ENCODE peak calls at places on chromosomes 6 and 20, in five cellular contexts. L, U, Q, S and X are unnamed samples. For H3K9me3, the result is how much of the 10 kb centered on the place peaks cover.

GRCh38 chr6:7721654-7722053 is 4.2 kb upstream of the BMP6 start:
- DNase-seq in L (no peak), U (no peak), Q (no peak), S (no peak), X (no peak)

GRCh38 chr20:36238760-36239159 is 2.5 kb downstream of the AAR2 start:
- DNase-seq in L (no peak), U (no peak), Q (no peak), S (no peak), X (no peak)

GRCh38 chr20:46939031-46939430 is 44.4 kb downstream of the EYA2 start:
- DNase-seq in L (no peak), U (no peak), Q (no peak), S (no peak), X (no peak)

GRCh38 chr20:6730929-6731328 is 36.6 kb upstream of the BMP2 start:
- DNase-seq in L (no peak), U (no peak), Q (no peak), S (no peak), X (no peak)

GRCh38 chr6:88455317-88455716 is 289.2 kb upstream of the CNR1 start:
- DNase-seq in L (no peak), U (no peak), Q (peak), S (no peak), X (peak)

GRCh38 chr6:30219244-30219643 is 6.0 kb upstream of the TRIM26 start:
- DNase-seq in L (peak), U (no peak), Q (no peak), S (peak), X (no peak)

GRCh38 chr6:109202409-109203264 is 107.3 kb downstream of the CEP57L1 start:
- DNase-seq in L (no peak), U (no peak), Q (no peak), S (no peak), X (no peak)

GRCh38 chr6:109456710-109457595 is 1.4 kb upstream of the MICAL1 start:
- DNase-seq in L (no peak), U (peak), Q (peak), S (peak), X (peak)

GRCh38 chr6:35083507-35083906 is 57.6 kb downstream of the TCP11 start:
- DNase-seq in L (no peak), U (no peak), Q (peak), S (peak), X (no peak)

GRCh38 chr6:5981274-5982026 is 25.3 kb downstream of the NRN1 start:
- DNase-seq in L (no peak), U (no peak), Q (no peak), S (no peak), X (no peak)

GRCh38 chr20:46022411-46023147 is 6.4 kb upstream of the SLC12A5 start:
- DNase-seq in L (peak), U (peak), Q (no peak), S (peak), X (peak)

GRCh38 chr6:12291785-12292604 is 1.8 kb downstream of the EDN1 start:
- DNase-seq in L (no peak), U (no peak), Q (no peak), S (peak), X (no peak)

GRCh38 chr6:56684342-56685101 is 41.8 kb upstream of the DST start:
- DNase-seq in L (no peak), U (no peak), Q (no peak), S (no peak), X (no peak)

GRCh38 chr6:14734416-14735340 is 511.2 kb upstream of the JARID2 start:
- DNase-seq in L (no peak), U (no peak), Q (no peak), S (no peak), X (no peak)

DNA sequence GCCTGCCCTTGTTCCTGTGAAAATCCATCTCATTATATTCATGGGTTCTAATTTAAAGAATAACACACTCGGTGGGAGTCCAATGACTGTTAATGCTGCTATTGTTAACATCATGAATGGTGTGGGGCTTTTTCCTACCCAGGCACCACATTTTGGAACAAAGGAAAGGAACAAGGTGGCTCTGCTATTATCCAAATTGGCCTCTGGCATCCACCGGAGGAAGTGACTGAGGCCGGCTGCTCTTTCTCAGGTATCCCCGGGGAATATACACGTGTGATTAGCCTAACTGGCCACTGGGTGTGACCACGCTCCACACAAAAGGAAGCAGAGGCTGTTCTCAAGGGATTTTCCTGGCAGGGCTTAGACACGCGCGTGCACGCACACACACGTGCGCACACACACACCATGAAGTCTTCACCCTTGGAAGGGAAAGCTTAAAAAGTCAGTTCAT is 601.2 kb upstream of the ARID1B start:
- DNase-seq in L (no peak), U (peak), Q (no peak), S (peak), X (peak)
- H3K4me3 ChIP-seq in L (no peak), U (no peak), Q (no peak), S (no peak), X (peak)

DNA sequence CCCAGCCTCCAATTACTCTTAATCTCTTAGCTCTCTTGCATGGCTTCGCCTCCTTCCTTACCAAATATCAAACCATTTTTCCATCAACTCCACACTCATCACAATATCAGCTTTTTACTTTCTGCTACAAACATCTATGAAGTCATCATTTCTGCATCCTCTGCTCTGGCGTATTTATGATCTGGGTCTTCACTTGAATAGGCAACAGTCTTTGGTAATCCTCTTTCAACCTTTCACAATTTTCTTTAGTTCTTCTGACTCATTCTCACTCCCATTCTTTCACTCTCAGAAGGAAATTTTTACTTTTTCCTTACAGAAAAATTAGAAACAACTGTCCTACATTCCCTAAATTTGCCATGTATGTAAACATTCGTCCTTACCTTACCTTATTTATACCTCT is 522.4 kb downstream of the HDGFL1 start:
- DNase-seq in L (no peak), U (no peak), Q (no peak), S (no peak), X (no peak)
- H3K9me3 ChIP-seq in L (under half), U (under half), Q (under half), S (under half), X (under half)

GRCh38 chr6:55153284-55153683 is 21.0 kb upstream of the HCRTR2 start:
- DNase-seq in L (no peak), U (no peak), Q (no peak), S (no peak), X (no peak)
- H3K27ac ChIP-seq in L (no peak), U (no peak), Q (no peak), S (no peak), X (no peak)

DNA sequence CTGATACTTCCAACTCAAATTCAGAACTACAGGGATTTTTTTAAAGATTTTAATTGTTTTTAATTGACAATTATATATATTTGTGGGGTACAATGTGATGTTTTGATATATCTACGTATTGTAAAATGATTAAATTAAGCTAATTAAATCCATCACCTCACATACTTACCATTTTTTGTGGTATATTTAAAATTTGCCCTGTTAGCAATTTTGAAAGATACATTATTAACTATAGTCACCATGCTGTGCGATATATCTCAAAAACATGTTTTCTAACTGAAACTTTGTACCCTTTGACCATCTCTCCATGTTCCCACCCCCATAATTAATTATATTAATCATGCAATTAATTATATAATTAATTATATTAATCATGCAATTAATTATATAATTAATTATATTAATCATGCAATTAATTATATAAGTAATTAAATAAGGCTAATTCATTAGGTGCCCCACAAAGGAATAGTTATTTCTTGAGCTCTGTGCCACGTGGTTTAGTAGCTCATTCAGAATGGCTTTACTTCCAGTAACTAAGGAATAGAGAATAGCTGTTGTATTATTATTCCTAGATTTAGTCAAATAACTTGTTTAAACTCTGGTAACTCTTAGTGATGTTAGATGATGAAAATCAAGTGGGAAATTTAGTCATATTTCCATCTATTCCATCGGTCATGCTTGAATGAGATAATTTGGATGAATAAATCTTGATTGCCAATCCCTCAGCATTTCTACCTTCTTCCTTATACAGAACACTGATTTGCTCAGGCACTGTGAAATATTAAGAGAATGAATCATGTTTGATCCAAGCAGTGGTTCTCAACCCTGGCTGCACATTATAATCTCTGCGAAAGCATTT is 25.1 kb downstream of the LOC128125822 start:
- DNase-seq in L (no peak), U (no peak), Q (no peak), S (no peak), X (no peak)
- H3K4me3 ChIP-seq in L (peak), U (peak), Q (peak), S (peak), X (peak)

GRCh38 chr6:3147914-3148757 is 9.2 kb downstream of the TUBB2A start:
- DNase-seq in L (no peak), U (no peak), Q (no peak), S (no peak), X (no peak)
- H3K9me3 ChIP-seq in L (under half), U (under half), Q (under half), S (under half), X (under half)

GRCh38 chr6:166366921-166367320 is 15.8 kb downstream of the MPC1 start:
- DNase-seq in L (no peak), U (no peak), Q (no peak), S (no peak), X (no peak)

GRCh38 chr6:166369741-166370140 is 13.0 kb downstream of the MPC1 start:
- DNase-seq in L (no peak), U (no peak), Q (no peak), S (no peak), X (no peak)

GRCh38 chr6:166365221-166365620 is 17.5 kb downstream of the MPC1 start:
- DNase-seq in L (no peak), U (no peak), Q (no peak), S (no peak), X (no peak)

GRCh38 chr6:166364480-166364879 is 18.3 kb downstream of the MPC1 start:
- DNase-seq in L (no peak), U (no peak), Q (peak), S (no peak), X (no peak)

DNA sequence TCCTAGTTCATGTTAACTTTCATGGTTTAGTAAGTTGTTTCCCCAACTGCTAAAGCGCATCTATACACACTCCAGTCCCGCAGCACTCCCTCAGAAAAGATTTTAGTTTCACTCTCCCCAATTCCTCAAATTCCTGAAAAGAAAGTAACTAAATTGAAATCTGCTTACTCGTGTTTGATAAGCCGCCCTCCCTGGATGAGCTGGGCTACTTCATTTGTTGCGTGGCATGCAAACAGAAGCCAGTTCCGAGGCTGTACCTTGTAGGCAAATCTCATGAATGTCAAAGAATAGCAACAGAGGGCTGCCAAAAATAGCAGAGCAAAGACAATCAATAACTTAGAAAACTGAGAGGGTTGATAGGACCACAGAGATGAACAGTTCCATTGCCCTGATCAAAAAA is 16.9 kb downstream of the MPC1 start:
- DNase-seq in L (no peak), U (no peak), Q (no peak), S (no peak), X (no peak)
- H3K27ac ChIP-seq in L (no peak), U (no peak), Q (peak), S (no peak), X (peak)

DNA sequence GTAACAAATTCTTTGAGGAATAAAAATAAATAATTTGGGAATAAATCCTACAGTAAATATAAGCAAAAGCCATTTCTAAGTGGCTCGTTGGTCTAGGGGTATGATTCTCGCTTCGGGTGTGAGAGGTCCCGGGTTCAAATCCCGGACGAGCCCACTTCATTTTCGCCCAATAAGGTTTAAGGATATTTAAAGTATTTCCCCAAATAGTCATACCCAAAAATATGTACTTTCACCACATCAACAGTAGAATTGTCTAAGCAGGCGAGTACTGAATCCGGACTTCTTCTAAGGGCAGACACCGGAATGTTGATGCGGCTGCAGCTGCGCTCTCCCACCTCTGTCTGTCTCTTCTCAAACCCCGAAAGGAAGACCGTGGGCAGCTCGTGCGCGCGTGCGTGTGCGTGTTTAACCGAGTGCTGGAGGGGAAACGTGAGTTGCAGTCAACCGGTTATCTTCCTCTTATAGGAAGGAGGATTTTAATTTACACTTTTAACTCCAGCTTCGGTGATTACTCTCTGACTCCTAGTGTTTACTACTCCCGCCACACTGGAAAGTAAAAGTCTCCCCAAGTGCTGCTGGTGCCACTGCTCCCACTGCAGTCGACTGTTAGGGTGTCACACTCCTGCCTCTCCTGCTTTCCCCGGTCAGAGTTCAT is 155.7 kb upstream of the PRSS16 start:
- DNase-seq in L (no peak), U (no peak), Q (no peak), S (no peak), X (no peak)
- H3K4me3 ChIP-seq in L (no peak), U (no peak), Q (no peak), S (no peak), X (peak)

GRCh38 chr6:140168365-140168764 is 793.9 kb upstream of the CITED2 start:
- DNase-seq in L (no peak), U (no peak), Q (no peak), S (no peak), X (no peak)
- H3K9me3 ChIP-seq in L (under half), U (under half), Q (under half), S (under half), X (under half)